ENCODE peak calls at places on chromosomes 4 and X, in seven cellular contexts. One of them, this sample, is unnamed.

GRCh38 chrX:149092179-149092578 is 412.9 kb downstream of the IDS start:
- DNase-seq in fibroblast of lung: no peak
- DNase-seq in H4: no peak
- DNase-seq in skeletal muscle cell: no peak
- DNase-seq in NCI-H2081: no peak
- DNase-seq in renal cortical epithelial cell: no peak
- DNase-seq in stromal cell of bone marrow: no peak
- DNase-seq in this sample: no peak

GRCh38 chr4:27387706-27388105 is 527.1 kb downstream of the STIM2 start:
- DNase-seq in fibroblast of lung: no peak
- DNase-seq in H4: no peak
- DNase-seq in skeletal muscle cell: no peak
- DNase-seq in NCI-H2081: no peak
- DNase-seq in renal cortical epithelial cell: no peak
- DNase-seq in stromal cell of bone marrow: no peak
- DNase-seq in this sample: no peak

GRCh38 chr4:165457793-165458192 is 79.0 kb downstream of the CPE start:
- DNase-seq in fibroblast of lung: no peak
- DNase-seq in H4: no peak
- DNase-seq in skeletal muscle cell: no peak
- DNase-seq in NCI-H2081: no peak
- DNase-seq in renal cortical epithelial cell: no peak
- DNase-seq in stromal cell of bone marrow: no peak
- DNase-seq in this sample: no peak

GRCh38 chrX:1323315-1323714 is 13.3 kb upstream of the IL3RA start:
- DNase-seq in fibroblast of lung: no peak
- DNase-seq in H4: peak
- DNase-seq in skeletal muscle cell: no peak
- DNase-seq in NCI-H2081: no peak
- DNase-seq in renal cortical epithelial cell: no peak
- DNase-seq in stromal cell of bone marrow: no peak
- DNase-seq in this sample: peak

GRCh38 chr4:102493794-102494193 is 7.4 kb upstream of the NFKB1 start:
- DNase-seq in fibroblast of lung: no peak
- DNase-seq in H4: peak
- DNase-seq in skeletal muscle cell: no peak
- DNase-seq in NCI-H2081: peak
- DNase-seq in renal cortical epithelial cell: peak
- DNase-seq in stromal cell of bone marrow: no peak
- DNase-seq in this sample: no peak

GRCh38 chr4:79258614-79259176 is 67.2 kb downstream of the NAA11 start:
- DNase-seq in fibroblast of lung: no peak
- DNase-seq in H4: no peak
- DNase-seq in skeletal muscle cell: no peak
- DNase-seq in NCI-H2081: no peak
- DNase-seq in renal cortical epithelial cell: no peak
- DNase-seq in stromal cell of bone marrow: no peak
- DNase-seq in this sample: no peak

GRCh38 chrX:22135994-22136684 is 104.0 kb downstream of the PHEX start:
- DNase-seq in fibroblast of lung: peak
- DNase-seq in H4: peak
- DNase-seq in skeletal muscle cell: peak
- DNase-seq in NCI-H2081: peak
- DNase-seq in renal cortical epithelial cell: peak
- DNase-seq in stromal cell of bone marrow: peak
- DNase-seq in this sample: no peak

GRCh38 chrX:70219938-70220764 is 14.3 kb upstream of the AWAT1 start:
- DNase-seq in fibroblast of lung: peak
- DNase-seq in H4: no peak
- DNase-seq in skeletal muscle cell: peak
- DNase-seq in NCI-H2081: peak
- DNase-seq in renal cortical epithelial cell: no peak
- DNase-seq in stromal cell of bone marrow: peak
- DNase-seq in this sample: no peak

GRCh38 chr4:70315928-70316327 is 18.9 kb upstream of the CABS1 start:
- DNase-seq in fibroblast of lung: no peak
- DNase-seq in H4: no peak
- DNase-seq in skeletal muscle cell: no peak
- DNase-seq in NCI-H2081: no peak
- DNase-seq in renal cortical epithelial cell: no peak
- DNase-seq in stromal cell of bone marrow: no peak
- DNase-seq in this sample: no peak

GRCh38 chr4:31045724-31046318 is 325.7 kb downstream of the PCDH7 start:
- DNase-seq in fibroblast of lung: peak
- DNase-seq in H4: peak
- DNase-seq in skeletal muscle cell: no peak
- DNase-seq in NCI-H2081: peak
- DNase-seq in renal cortical epithelial cell: peak
- DNase-seq in stromal cell of bone marrow: no peak
- DNase-seq in this sample: no peak

GRCh38 chr4:10688827-10689226 is 4.3 kb upstream of the CLNK start:
- DNase-seq in fibroblast of lung: no peak
- DNase-seq in H4: no peak
- DNase-seq in skeletal muscle cell: no peak
- DNase-seq in NCI-H2081: no peak
- DNase-seq in renal cortical epithelial cell: no peak
- DNase-seq in stromal cell of bone marrow: no peak
- DNase-seq in this sample: no peak

GRCh38 chr4:38805530-38806145 is 1.0 kb upstream of the TLR1 start:
- DNase-seq in fibroblast of lung: no peak
- DNase-seq in H4: no peak
- DNase-seq in skeletal muscle cell: no peak
- DNase-seq in NCI-H2081: no peak
- DNase-seq in renal cortical epithelial cell: peak
- DNase-seq in stromal cell of bone marrow: no peak
- DNase-seq in this sample: no peak

GRCh38 chrX:139907078-139907477 is 25.8 kb downstream of the ATP11C start:
- DNase-seq in fibroblast of lung: no peak
- DNase-seq in H4: no peak
- DNase-seq in skeletal muscle cell: no peak
- DNase-seq in NCI-H2081: no peak
- DNase-seq in renal cortical epithelial cell: no peak
- DNase-seq in stromal cell of bone marrow: no peak
- DNase-seq in this sample: no peak

GRCh38 chrX:45775462-45775861 is 574.8 kb upstream of the DIPK2B start:
- DNase-seq in fibroblast of lung: peak
- DNase-seq in H4: peak
- DNase-seq in skeletal muscle cell: peak
- DNase-seq in NCI-H2081: no peak
- DNase-seq in renal cortical epithelial cell: peak
- DNase-seq in stromal cell of bone marrow: peak
- DNase-seq in this sample: no peak

GRCh38 chr4:24973471-24974251 is 57.1 kb downstream of the LGI2 start:
- DNase-seq in fibroblast of lung: no peak
- DNase-seq in H4: peak
- DNase-seq in skeletal muscle cell: no peak
- DNase-seq in NCI-H2081: no peak
- DNase-seq in renal cortical epithelial cell: peak
- DNase-seq in stromal cell of bone marrow: no peak
- DNase-seq in this sample: no peak

This sample was measured in stimulated activated naive CD4-positive, alpha-beta T cell treated with Interleukin-2 at 50 U/mL for 16 hours.